ENCODE peak calls at places on chromosomes 13 and 19, in seven cellular contexts. One of them, this sample, is unnamed.
A peak's percentile ranks its signal among the peaks of the same experiment; 100 is the strongest.

GRCh38 chr13:42548731-42549554 is 25.0 kb upstream of the TNFSF11 start:
- DNase-seq in cerebellar cortex: no peak
- DNase-seq in amygdala: no peak
- DNase-seq in lung: no peak
- DNase-seq in SW 1271: no peak
- DNase-seq in posterior cingulate gyrus: no peak
- DNase-seq in NCI-H2081: no peak
- DNase-seq in this sample: no peak

GRCh38 chr13:97977982-97978381 is 24.5 kb downstream of the IPO5 start:
- DNase-seq in NCI-H2081: no peak
- DNase-seq in SW 1271: no peak
- DNase-seq in amygdala: no peak
- DNase-seq in cerebellar cortex: no peak
- DNase-seq in posterior cingulate gyrus: no peak
- DNase-seq in lung: no peak
- DNase-seq in this sample: no peak

GRCh38 chr13:113116206-113116800 is 6.3 kb upstream of the F10 start:
- DNase-seq in lung: no peak
- DNase-seq in SW 1271: no peak
- DNase-seq in amygdala: no peak
- DNase-seq in cerebellar cortex: no peak
- DNase-seq in posterior cingulate gyrus: no peak
- DNase-seq in NCI-H2081: no peak
- DNase-seq in this sample: no peak

GRCh38 chr13:27704681-27705080 is 83.0 kb downstream of the POLR1D start:
- DNase-seq in amygdala: no peak
- DNase-seq in cerebellar cortex: no peak
- DNase-seq in posterior cingulate gyrus: no peak
- DNase-seq in NCI-H2081: no peak
- DNase-seq in SW 1271: no peak
- DNase-seq in lung: no peak
- DNase-seq in this sample: no peak

GRCh38 chr13:111957913-111958450 is 109.0 kb upstream of the SOX1 start:
- DNase-seq in cerebellar cortex: no peak
- DNase-seq in lung: no peak
- DNase-seq in SW 1271: no peak
- DNase-seq in posterior cingulate gyrus: no peak
- DNase-seq in amygdala: no peak
- DNase-seq in NCI-H2081: no peak
- DNase-seq in this sample: no peak

GRCh38 chr19:54364775-54365257 is at the start of gene LAIR1:
- DNase-seq in lung: no peak
- DNase-seq in posterior cingulate gyrus: no peak
- DNase-seq in SW 1271: no peak
- DNase-seq in NCI-H2081: no peak
- DNase-seq in amygdala: no peak
- DNase-seq in cerebellar cortex: no peak
- DNase-seq in this sample: no peak

GRCh38 chr13:93422980-93423554 is 196.5 kb downstream of the GPC6 start:
- DNase-seq in SW 1271: no peak
- DNase-seq in cerebellar cortex: no peak
- DNase-seq in lung: no peak
- DNase-seq in NCI-H2081: no peak
- DNase-seq in amygdala: no peak
- DNase-seq in posterior cingulate gyrus: no peak
- DNase-seq in this sample: no peak

GRCh38 chr19:11423164-11423803 is 4.2 kb upstream of the RGL3 start:
- DNase-seq in SW 1271: no peak
- DNase-seq in amygdala: no peak
- DNase-seq in NCI-H2081: no peak
- DNase-seq in lung: no peak
- DNase-seq in posterior cingulate gyrus: no peak
- DNase-seq in cerebellar cortex: no peak
- DNase-seq in this sample: no peak

GRCh38 chr19:40141546-40141945 is 49.7 kb upstream of the MAP3K10 start:
- DNase-seq in posterior cingulate gyrus: no peak
- DNase-seq in amygdala: no peak
- DNase-seq in lung: peak; percentile 35
- DNase-seq in NCI-H2081: no peak
- DNase-seq in SW 1271: no peak
- DNase-seq in cerebellar cortex: no peak
- DNase-seq in this sample: no peak

GRCh38 chr19:11264452-11265176 is 2.3 kb upstream of the DOCK6 start:
- DNase-seq in posterior cingulate gyrus: no peak
- DNase-seq in NCI-H2081: no peak
- DNase-seq in amygdala: no peak
- DNase-seq in cerebellar cortex: no peak
- DNase-seq in lung: peak; percentile 89
- DNase-seq in SW 1271: no peak
- DNase-seq in this sample: no peak

GRCh38 chr19:55867101-55867500 is 30.8 kb downstream of the NLRP4 start:
- DNase-seq in NCI-H2081: no peak
- DNase-seq in cerebellar cortex: no peak
- DNase-seq in amygdala: no peak
- DNase-seq in lung: no peak
- DNase-seq in SW 1271: no peak
- DNase-seq in posterior cingulate gyrus: no peak
- DNase-seq in this sample: no peak

GRCh38 chr19:18098891-18099622 is 1.5 kb downstream of the MAST3 start:
- DNase-seq in SW 1271: no peak
- DNase-seq in posterior cingulate gyrus: no peak
- DNase-seq in lung: no peak
- DNase-seq in NCI-H2081: no peak
- DNase-seq in cerebellar cortex: no peak
- DNase-seq in amygdala: no peak
- DNase-seq in this sample: no peak

GRCh38 chr13:95644611-95645052 is at the start of gene DZIP1:
- DNase-seq in amygdala: peak; percentile 52
- DNase-seq in SW 1271: peak; percentile 57
- DNase-seq in NCI-H2081: peak; percentile 90
- DNase-seq in cerebellar cortex: peak; percentile 90
- DNase-seq in posterior cingulate gyrus: peak; percentile 84
- DNase-seq in lung: peak; percentile 58
- DNase-seq in this sample: peak; percentile 85

GRCh38 chr19:1575323-1576241 is 7.5 kb upstream of the MEX3D start:
- DNase-seq in cerebellar cortex: no peak
- DNase-seq in lung: no peak
- DNase-seq in NCI-H2081: no peak
- DNase-seq in posterior cingulate gyrus: no peak
- DNase-seq in SW 1271: no peak
- DNase-seq in amygdala: no peak
- DNase-seq in this sample: no peak

GRCh38 chr19:39021063-39021462 is 11.3 kb downstream of the FBXO27 start:
- DNase-seq in SW 1271: no peak
- DNase-seq in lung: no peak
- DNase-seq in cerebellar cortex: no peak
- DNase-seq in amygdala: no peak
- DNase-seq in posterior cingulate gyrus: no peak
- DNase-seq in NCI-H2081: no peak
- DNase-seq in this sample: no peak

GRCh38 chr19:43432866-43433673 is 18.4 kb downstream of the TEX101 start:
- DNase-seq in lung: peak; percentile 49
- DNase-seq in cerebellar cortex: peak; percentile 60
- DNase-seq in NCI-H2081: peak; percentile 27
- DNase-seq in SW 1271: no peak
- DNase-seq in posterior cingulate gyrus: peak; percentile 10
- DNase-seq in amygdala: no peak
- DNase-seq in this sample: peak; percentile 5

GRCh38 chr13:45564108-45564507 is 51.4 kb downstream of the ERICH6B start:
- DNase-seq in SW 1271: no peak
- DNase-seq in amygdala: no peak
- DNase-seq in NCI-H2081: no peak
- DNase-seq in cerebellar cortex: no peak
- DNase-seq in lung: peak; percentile 46
- DNase-seq in posterior cingulate gyrus: no peak
- DNase-seq in this sample: no peak

GRCh38 chr13:27923794-27924528 is 4.2 kb downstream of the PDX1 start:
- DNase-seq in cerebellar cortex: no peak
- DNase-seq in NCI-H2081: no peak
- DNase-seq in SW 1271: no peak
- DNase-seq in amygdala: no peak
- DNase-seq in posterior cingulate gyrus: no peak
- DNase-seq in lung: no peak
- DNase-seq in this sample: no peak

GRCh38 chr13:30708541-30708940 is 26.8 kb upstream of the ALOX5AP start:
- DNase-seq in lung: no peak
- DNase-seq in NCI-H2081: no peak
- DNase-seq in SW 1271: no peak
- DNase-seq in posterior cingulate gyrus: no peak
- DNase-seq in amygdala: no peak
- DNase-seq in cerebellar cortex: no peak
- DNase-seq in this sample: no peak

GRCh38 chr13:81907973-81908372 is 1567.0 kb upstream of the SPRY2 start:
- DNase-seq in NCI-H2081: no peak
- DNase-seq in amygdala: no peak
- DNase-seq in posterior cingulate gyrus: no peak
- DNase-seq in cerebellar cortex: no peak
- DNase-seq in lung: no peak
- DNase-seq in SW 1271: no peak
- DNase-seq in this sample: no peak

GRCh38 chr13:49499889-49500660 is 4.3 kb downstream of the PHF11 start:
- DNase-seq in cerebellar cortex: no peak
- DNase-seq in amygdala: no peak
- DNase-seq in posterior cingulate gyrus: no peak
- DNase-seq in NCI-H2081: no peak
- DNase-seq in SW 1271: no peak
- DNase-seq in lung: no peak
- DNase-seq in this sample: no peak

GRCh38 chr13:113591750-113592149 is 7.2 kb downstream of the TFDP1 start:
- DNase-seq in lung: no peak
- DNase-seq in posterior cingulate gyrus: no peak
- DNase-seq in cerebellar cortex: no peak
- DNase-seq in amygdala: no peak
- DNase-seq in SW 1271: no peak
- DNase-seq in NCI-H2081: no peak
- DNase-seq in this sample: no peak

GRCh38 chr13:68929055-68929454 is 1178.6 kb upstream of the ATXN8OS start:
- DNase-seq in cerebellar cortex: no peak
- DNase-seq in SW 1271: no peak
- DNase-seq in NCI-H2081: no peak
- DNase-seq in amygdala: no peak
- DNase-seq in posterior cingulate gyrus: no peak
- DNase-seq in lung: no peak
- DNase-seq in this sample: no peak

GRCh38 chr19:14369399-14370168 is 11.7 kb upstream of the ADGRE5 start:
- DNase-seq in lung: no peak
- DNase-seq in NCI-H2081: no peak
- DNase-seq in amygdala: no peak
- DNase-seq in SW 1271: no peak
- DNase-seq in posterior cingulate gyrus: no peak
- DNase-seq in cerebellar cortex: no peak
- DNase-seq in this sample: no peak

GRCh38 chr19:44643605-44644390 is at the start of gene PVR:
- DNase-seq in cerebellar cortex: peak; percentile 71
- DNase-seq in NCI-H2081: peak; percentile 80
- DNase-seq in posterior cingulate gyrus: peak; percentile 60
- DNase-seq in SW 1271: peak; percentile 48
- DNase-seq in amygdala: peak; percentile 59
- DNase-seq in lung: peak; percentile 74
- DNase-seq in this sample: peak; percentile 85

GRCh38 chr13:111872475-111873150 is 194.3 kb upstream of the SOX1 start:
- DNase-seq in amygdala: no peak
- DNase-seq in lung: no peak
- DNase-seq in cerebellar cortex: no peak
- DNase-seq in NCI-H2081: no peak
- DNase-seq in posterior cingulate gyrus: no peak
- DNase-seq in SW 1271: no peak
- DNase-seq in this sample: no peak

GRCh38 chr13:109547942-109548860 is 238.2 kb downstream of the IRS2 start:
- DNase-seq in amygdala: no peak
- DNase-seq in posterior cingulate gyrus: no peak
- DNase-seq in SW 1271: no peak
- DNase-seq in cerebellar cortex: no peak
- DNase-seq in lung: no peak
- DNase-seq in NCI-H2081: no peak
- DNase-seq in this sample: no peak

GRCh38 chr13:32728327-32728726 is 142.1 kb downstream of the PDS5B start:
- DNase-seq in NCI-H2081: no peak
- DNase-seq in amygdala: no peak
- DNase-seq in cerebellar cortex: no peak
- DNase-seq in lung: no peak
- DNase-seq in SW 1271: no peak
- DNase-seq in posterior cingulate gyrus: no peak
- DNase-seq in this sample: no peak

GRCh38 chr13:47897411-47898050 is 103.5 kb downstream of the SUCLA2 start:
- DNase-seq in NCI-H2081: no peak
- DNase-seq in SW 1271: no peak
- DNase-seq in posterior cingulate gyrus: peak; percentile 46
- DNase-seq in cerebellar cortex: peak; percentile 77
- DNase-seq in amygdala: no peak
- DNase-seq in lung: no peak
- DNase-seq in this sample: peak; percentile 57

GRCh38 chr13:42246541-42246940 is 25.4 kb upstream of the AKAP11 start:
- DNase-seq in amygdala: no peak
- DNase-seq in SW 1271: no peak
- DNase-seq in cerebellar cortex: no peak
- DNase-seq in lung: no peak
- DNase-seq in NCI-H2081: no peak
- DNase-seq in posterior cingulate gyrus: no peak
- DNase-seq in this sample: no peak

GRCh38 chr13:31023126-31023525 is 90.7 kb downstream of the TEX26 start:
- DNase-seq in amygdala: no peak
- DNase-seq in cerebellar cortex: no peak
- DNase-seq in NCI-H2081: no peak
- DNase-seq in posterior cingulate gyrus: no peak
- DNase-seq in SW 1271: no peak
- DNase-seq in lung: no peak
- DNase-seq in this sample: no peak

GRCh38 chr13:91668844-91669495 is 270.5 kb downstream of the GPC5 start:
- DNase-seq in NCI-H2081: no peak
- DNase-seq in lung: no peak
- DNase-seq in SW 1271: no peak
- DNase-seq in cerebellar cortex: no peak
- DNase-seq in amygdala: no peak
- DNase-seq in posterior cingulate gyrus: no peak
- DNase-seq in this sample: no peak

GRCh38 chr13:31160857-31161582 is 684 bp downstream of the HSPH1 start:
- DNase-seq in amygdala: peak; percentile 56
- DNase-seq in posterior cingulate gyrus: peak; percentile 68
- DNase-seq in lung: peak; percentile 69
- DNase-seq in SW 1271: no peak
- DNase-seq in NCI-H2081: peak; percentile 11
- DNase-seq in cerebellar cortex: peak; percentile 45
- DNase-seq in this sample: peak; percentile 25

GRCh38 chr13:113552079-113552478 is 32.5 kb upstream of the TFDP1 start:
- DNase-seq in NCI-H2081: no peak
- DNase-seq in SW 1271: no peak
- DNase-seq in cerebellar cortex: no peak
- DNase-seq in lung: peak; percentile 13
- DNase-seq in amygdala: no peak
- DNase-seq in posterior cingulate gyrus: no peak
- DNase-seq in this sample: no peak

GRCh38 chr19:7928741-7929701 is 3.1 kb upstream of the CTXN1 start:
- DNase-seq in posterior cingulate gyrus: no peak
- DNase-seq in amygdala: no peak
- DNase-seq in SW 1271: no peak
- DNase-seq in NCI-H2081: no peak
- DNase-seq in cerebellar cortex: no peak
- DNase-seq in lung: no peak
- DNase-seq in this sample: no peak